ENCODE peak calls at places on chromosomes 11 and 22, in eight cellular contexts. One of them, this sample, is unnamed.
A peak's percentile ranks its signal among the peaks of the same experiment; 100 is the strongest.

GRCh38 chr11:104033134-104033533 is 3.3 kb upstream of the DDI1 start:
- DNase-seq in dorsolateral prefrontal cortex: no peak
- DNase-seq in stomach: no peak
- DNase-seq in ascending aorta: no peak
- DNase-seq in endothelial cell: no peak
- DNase-seq in suprapubic skin: no peak
- DNase-seq in HCT116: no peak
- DNase-seq in omental fat pad: no peak
- DNase-seq in this sample: no peak

GRCh38 chr11:420054-420910 is 5.5 kb upstream of the SIGIRR start:
- DNase-seq in dorsolateral prefrontal cortex: no peak
- DNase-seq in stomach: no peak
- DNase-seq in ascending aorta: no peak
- DNase-seq in endothelial cell: no peak
- DNase-seq in suprapubic skin: no peak
- DNase-seq in HCT116: no peak
- DNase-seq in omental fat pad: peak; percentile 9
- DNase-seq in this sample: no peak

GRCh38 chr11:127651175-127651887 is 650.8 kb upstream of the KIRREL3 start:
- DNase-seq in dorsolateral prefrontal cortex: no peak
- DNase-seq in stomach: no peak
- DNase-seq in ascending aorta: no peak
- DNase-seq in endothelial cell: no peak
- DNase-seq in suprapubic skin: no peak
- DNase-seq in HCT116: no peak
- DNase-seq in omental fat pad: no peak
- DNase-seq in this sample: no peak

GRCh38 chr22:41431656-41432055 is 14.9 kb downstream of the TOB2 start:
- DNase-seq in dorsolateral prefrontal cortex: no peak
- DNase-seq in stomach: no peak
- DNase-seq in ascending aorta: no peak
- DNase-seq in endothelial cell: no peak
- DNase-seq in suprapubic skin: no peak
- DNase-seq in HCT116: no peak
- DNase-seq in omental fat pad: no peak
- DNase-seq in this sample: no peak

GRCh38 chr22:37639070-37639760 is at the start of gene SH3BP1:
- DNase-seq in dorsolateral prefrontal cortex: peak; percentile 54
- DNase-seq in stomach: peak; percentile 59
- DNase-seq in ascending aorta: no peak
- DNase-seq in endothelial cell: peak; percentile 50
- DNase-seq in suprapubic skin: no peak
- DNase-seq in HCT116: no peak
- DNase-seq in omental fat pad: no peak
- DNase-seq in this sample: peak; percentile 83

GRCh38 chr22:37187891-37188761 is at the start of gene C1QTNF6:
- DNase-seq in dorsolateral prefrontal cortex: no peak
- DNase-seq in stomach: peak; percentile 43
- DNase-seq in ascending aorta: no peak
- DNase-seq in endothelial cell: peak; percentile 55
- DNase-seq in suprapubic skin: no peak
- DNase-seq in HCT116: no peak
- DNase-seq in omental fat pad: no peak
- DNase-seq in this sample: no peak

GRCh38 chr11:63274776-63275175 is 31.4 kb upstream of the SLC22A25 start:
- DNase-seq in dorsolateral prefrontal cortex: no peak
- DNase-seq in stomach: no peak
- DNase-seq in ascending aorta: no peak
- DNase-seq in endothelial cell: no peak
- DNase-seq in suprapubic skin: no peak
- DNase-seq in HCT116: peak; percentile 6
- DNase-seq in omental fat pad: no peak
- DNase-seq in this sample: no peak

GRCh38 chr11:121965330-121965729 is 150.7 kb downstream of the BLID start:
- DNase-seq in dorsolateral prefrontal cortex: no peak
- DNase-seq in stomach: no peak
- DNase-seq in ascending aorta: no peak
- DNase-seq in endothelial cell: no peak
- DNase-seq in suprapubic skin: no peak
- DNase-seq in HCT116: no peak
- DNase-seq in omental fat pad: peak; percentile 27
- DNase-seq in this sample: no peak

GRCh38 chr22:47205081-47205491 is 442.6 kb downstream of the TBC1D22A start:
- DNase-seq in dorsolateral prefrontal cortex: no peak
- DNase-seq in stomach: peak; percentile 19
- DNase-seq in ascending aorta: no peak
- DNase-seq in endothelial cell: no peak
- DNase-seq in suprapubic skin: peak; percentile 79
- DNase-seq in HCT116: no peak
- DNase-seq in omental fat pad: no peak
- DNase-seq in this sample: no peak

GRCh38 chr11:20337526-20338154 is 25.9 kb upstream of the HTATIP2 start:
- DNase-seq in dorsolateral prefrontal cortex: no peak
- DNase-seq in stomach: no peak
- DNase-seq in ascending aorta: no peak
- DNase-seq in endothelial cell: peak; percentile 44
- DNase-seq in suprapubic skin: no peak
- DNase-seq in HCT116: peak; percentile 27
- DNase-seq in omental fat pad: no peak
- DNase-seq in this sample: no peak

GRCh38 chr11:1217151-1217550 is 5.7 kb upstream of the MUC5B start:
- DNase-seq in dorsolateral prefrontal cortex: no peak
- DNase-seq in stomach: no peak
- DNase-seq in ascending aorta: no peak
- DNase-seq in endothelial cell: no peak
- DNase-seq in suprapubic skin: peak; percentile 52
- DNase-seq in HCT116: no peak
- DNase-seq in omental fat pad: no peak
- DNase-seq in this sample: no peak

GRCh38 chr11:22666700-22667439 is 459 bp downstream of the GAS2 start:
- DNase-seq in dorsolateral prefrontal cortex: peak; percentile 5
- DNase-seq in stomach: peak; percentile 67
- DNase-seq in ascending aorta: no peak
- DNase-seq in endothelial cell: peak; percentile 55
- DNase-seq in suprapubic skin: no peak
- DNase-seq in HCT116: no peak
- DNase-seq in omental fat pad: no peak
- DNase-seq in this sample: peak; percentile 76

GRCh38 chr22:37630839-37631435 is 8.5 kb upstream of the SH3BP1 start:
- DNase-seq in dorsolateral prefrontal cortex: no peak
- DNase-seq in stomach: peak; percentile 56
- DNase-seq in ascending aorta: no peak
- DNase-seq in endothelial cell: no peak
- DNase-seq in suprapubic skin: no peak
- DNase-seq in HCT116: no peak
- DNase-seq in omental fat pad: no peak
- DNase-seq in this sample: no peak

GRCh38 chr22:45201678-45202332 is 38.1 kb downstream of the NUP50 start:
- DNase-seq in dorsolateral prefrontal cortex: no peak
- DNase-seq in stomach: no peak
- DNase-seq in ascending aorta: no peak
- DNase-seq in endothelial cell: no peak
- DNase-seq in suprapubic skin: no peak
- DNase-seq in HCT116: no peak
- DNase-seq in omental fat pad: no peak
- DNase-seq in this sample: no peak

GRCh38 chr11:102516179-102516578 is 14.4 kb downstream of the MMP7 start:
- DNase-seq in dorsolateral prefrontal cortex: no peak
- DNase-seq in stomach: no peak
- DNase-seq in ascending aorta: no peak
- DNase-seq in endothelial cell: no peak
- DNase-seq in suprapubic skin: no peak
- DNase-seq in HCT116: no peak
- DNase-seq in omental fat pad: no peak
- DNase-seq in this sample: no peak

GRCh38 chr11:128845334-128845780 is 21.7 kb downstream of the KCNJ1 start:
- DNase-seq in dorsolateral prefrontal cortex: no peak
- DNase-seq in stomach: no peak
- DNase-seq in ascending aorta: no peak
- DNase-seq in endothelial cell: no peak
- DNase-seq in suprapubic skin: no peak
- DNase-seq in HCT116: no peak
- DNase-seq in omental fat pad: no peak
- DNase-seq in this sample: no peak

GRCh38 chr11:58928082-58928574 is 11.2 kb upstream of the GLYATL1 start:
- DNase-seq in dorsolateral prefrontal cortex: no peak
- DNase-seq in stomach: no peak
- DNase-seq in ascending aorta: no peak
- DNase-seq in endothelial cell: no peak
- DNase-seq in suprapubic skin: no peak
- DNase-seq in HCT116: no peak
- DNase-seq in omental fat pad: no peak
- DNase-seq in this sample: no peak

GRCh38 chr11:70200212-70200844 is 2.8 kb upstream of the FADD start:
- DNase-seq in dorsolateral prefrontal cortex: no peak
- DNase-seq in stomach: no peak
- DNase-seq in ascending aorta: no peak
- DNase-seq in endothelial cell: no peak
- DNase-seq in suprapubic skin: no peak
- DNase-seq in HCT116: no peak
- DNase-seq in omental fat pad: no peak
- DNase-seq in this sample: no peak

GRCh38 chr11:58195939-58196338 is 7.1 kb downstream of the OR9Q2 start:
- DNase-seq in dorsolateral prefrontal cortex: no peak
- DNase-seq in stomach: no peak
- DNase-seq in ascending aorta: no peak
- DNase-seq in endothelial cell: no peak
- DNase-seq in suprapubic skin: no peak
- DNase-seq in HCT116: no peak
- DNase-seq in omental fat pad: no peak
- DNase-seq in this sample: no peak

GRCh38 chr11:12100886-12101285 is 9.5 kb upstream of the MICAL2 start:
- DNase-seq in dorsolateral prefrontal cortex: no peak
- DNase-seq in stomach: no peak
- DNase-seq in ascending aorta: no peak
- DNase-seq in endothelial cell: no peak
- DNase-seq in suprapubic skin: no peak
- DNase-seq in HCT116: no peak
- DNase-seq in omental fat pad: no peak
- DNase-seq in this sample: no peak
- TF ChIP-seq CTCF in dorsolateral prefrontal cortex: no peak
- TF ChIP-seq CTCF in stomach: no peak
- TF ChIP-seq CTCF in ascending aorta: no peak
- TF ChIP-seq CTCF in endothelial cell: no peak
- TF ChIP-seq CTCF in suprapubic skin: no peak
- TF ChIP-seq CTCF in HCT116: no peak
- TF ChIP-seq CTCF in omental fat pad: no peak
- TF ChIP-seq CTCF in this sample: no peak

GRCh38 chr11:85540635-85541034 is 86.5 kb downstream of the DLG2 start:
- DNase-seq in dorsolateral prefrontal cortex: no peak
- DNase-seq in stomach: no peak
- DNase-seq in ascending aorta: no peak
- DNase-seq in endothelial cell: no peak
- DNase-seq in suprapubic skin: no peak
- DNase-seq in HCT116: no peak
- DNase-seq in omental fat pad: no peak
- DNase-seq in this sample: no peak
- TF ChIP-seq CTCF in dorsolateral prefrontal cortex: no peak
- TF ChIP-seq CTCF in stomach: no peak
- TF ChIP-seq CTCF in ascending aorta: no peak
- TF ChIP-seq CTCF in endothelial cell: no peak
- TF ChIP-seq CTCF in suprapubic skin: no peak
- TF ChIP-seq CTCF in HCT116: peak; percentile 24
- TF ChIP-seq CTCF in omental fat pad: no peak
- TF ChIP-seq CTCF in this sample: no peak

GRCh38 chr22:22516992-22517391 is 3.1 kb downstream of the ZNF280A start:
- DNase-seq in dorsolateral prefrontal cortex: no peak
- DNase-seq in stomach: no peak
- DNase-seq in ascending aorta: no peak
- DNase-seq in endothelial cell: no peak
- DNase-seq in suprapubic skin: no peak
- DNase-seq in HCT116: no peak
- DNase-seq in omental fat pad: no peak
- DNase-seq in this sample: no peak

GRCh38 chr22:22521631-22522030 is 1.6 kb upstream of the ZNF280A start:
- DNase-seq in dorsolateral prefrontal cortex: no peak
- DNase-seq in stomach: no peak
- DNase-seq in ascending aorta: no peak
- DNase-seq in endothelial cell: no peak
- DNase-seq in suprapubic skin: no peak
- DNase-seq in HCT116: no peak
- DNase-seq in omental fat pad: no peak
- DNase-seq in this sample: no peak

GRCh38 chr22:22519591-22519990 is 479 bp downstream of the ZNF280A start:
- DNase-seq in dorsolateral prefrontal cortex: no peak
- DNase-seq in stomach: no peak
- DNase-seq in ascending aorta: no peak
- DNase-seq in endothelial cell: no peak
- DNase-seq in suprapubic skin: no peak
- DNase-seq in HCT116: no peak
- DNase-seq in omental fat pad: no peak
- DNase-seq in this sample: no peak

GRCh38 chr22:22520667-22521602 is 865 bp upstream of the ZNF280A start:
- DNase-seq in dorsolateral prefrontal cortex: no peak
- DNase-seq in stomach: no peak
- DNase-seq in ascending aorta: no peak
- DNase-seq in endothelial cell: no peak
- DNase-seq in suprapubic skin: no peak
- DNase-seq in HCT116: no peak
- DNase-seq in omental fat pad: no peak
- DNase-seq in this sample: no peak

GRCh38 chr22:22520020-22520656 is at the start of gene ZNF280A:
- DNase-seq in dorsolateral prefrontal cortex: no peak
- DNase-seq in stomach: no peak
- DNase-seq in ascending aorta: no peak
- DNase-seq in endothelial cell: no peak
- DNase-seq in suprapubic skin: no peak
- DNase-seq in HCT116: peak; percentile 51
- DNase-seq in omental fat pad: no peak
- DNase-seq in this sample: no peak
- TF ChIP-seq CTCF in dorsolateral prefrontal cortex: no peak
- TF ChIP-seq CTCF in stomach: no peak
- TF ChIP-seq CTCF in ascending aorta: no peak
- TF ChIP-seq CTCF in endothelial cell: no peak
- TF ChIP-seq CTCF in suprapubic skin: no peak
- TF ChIP-seq CTCF in HCT116: peak; percentile 19
- TF ChIP-seq CTCF in omental fat pad: no peak
- TF ChIP-seq CTCF in this sample: no peak

GRCh38 chr11:64832467-64833197 is 11.8 kb downstream of the CDC42BPG start:
- DNase-seq in dorsolateral prefrontal cortex: no peak
- DNase-seq in stomach: no peak
- DNase-seq in ascending aorta: no peak
- DNase-seq in endothelial cell: no peak
- DNase-seq in suprapubic skin: no peak
- DNase-seq in HCT116: no peak
- DNase-seq in omental fat pad: no peak
- DNase-seq in this sample: no peak

GRCh38 chr11:64833509-64833908 is 10.9 kb downstream of the CDC42BPG start:
- DNase-seq in dorsolateral prefrontal cortex: no peak
- DNase-seq in stomach: no peak
- DNase-seq in ascending aorta: no peak
- DNase-seq in endothelial cell: no peak
- DNase-seq in suprapubic skin: no peak
- DNase-seq in HCT116: no peak
- DNase-seq in omental fat pad: no peak
- DNase-seq in this sample: no peak

GRCh38 chr11:64833198-64833502 is 11.3 kb downstream of the CDC42BPG start:
- DNase-seq in dorsolateral prefrontal cortex: no peak
- DNase-seq in stomach: no peak
- DNase-seq in ascending aorta: no peak
- DNase-seq in endothelial cell: no peak
- DNase-seq in suprapubic skin: no peak
- DNase-seq in HCT116: no peak
- DNase-seq in omental fat pad: no peak
- DNase-seq in this sample: no peak

GRCh38 chr11:64834723-64835615 is 9.5 kb downstream of the CDC42BPG start:
- DNase-seq in dorsolateral prefrontal cortex: no peak
- DNase-seq in stomach: peak; percentile 90
- DNase-seq in ascending aorta: no peak
- DNase-seq in endothelial cell: no peak
- DNase-seq in suprapubic skin: no peak
- DNase-seq in HCT116: no peak
- DNase-seq in omental fat pad: no peak
- DNase-seq in this sample: no peak

GRCh38 chr11:64834031-64834722 is 10.3 kb downstream of the CDC42BPG start:
- DNase-seq in dorsolateral prefrontal cortex: no peak
- DNase-seq in stomach: no peak
- DNase-seq in ascending aorta: no peak
- DNase-seq in endothelial cell: no peak
- DNase-seq in suprapubic skin: no peak
- DNase-seq in HCT116: no peak
- DNase-seq in omental fat pad: no peak
- DNase-seq in this sample: no peak
- TF ChIP-seq CTCF in dorsolateral prefrontal cortex: no peak
- TF ChIP-seq CTCF in stomach: no peak
- TF ChIP-seq CTCF in ascending aorta: no peak
- TF ChIP-seq CTCF in endothelial cell: no peak
- TF ChIP-seq CTCF in suprapubic skin: no peak
- TF ChIP-seq CTCF in HCT116: no peak
- TF ChIP-seq CTCF in omental fat pad: no peak
- TF ChIP-seq CTCF in this sample: no peak